ENCODE peak calls at places on chromosomes 7 and 10, in seven cellular contexts. X is psoas muscle, U is pancreas, H is ascending aorta, B is esophagus squamous epithelium, E is H1, K is body of pancreas. F is an unnamed sample. For H3K4me1, the result is how much of the 10 kb centered on the place peaks cover.

GRCh38 chr7:158569858-158570239 is 17.8 kb downstream of the PTPRN2 start:
- DNase-seq in X (no peak), U (no peak), H (no peak), B (no peak), E (no peak), K (no peak), F (no peak)

GRCh38 chr7:97006146-97006950 is 995 bp downstream of the DLX6 start:
- DNase-seq in X (no peak), U (no peak), H (no peak), B (no peak), E (no peak), K (peak), F (no peak)

GRCh38 chr7:134795231-134795630 is 15.8 kb downstream of the CALD1 start:
- DNase-seq in X (no peak), U (no peak), H (no peak), B (no peak), E (no peak), K (no peak), F (no peak)

GRCh38 chr7:134444198-134444960 is 14.5 kb downstream of the AKR1B1 start:
- DNase-seq in X (no peak), U (no peak), H (no peak), B (no peak), E (no peak), K (no peak), F (no peak)

GRCh38 chr10:71748671-71749191 is 24.6 kb downstream of the VSIR start:
- DNase-seq in X (peak), U (peak), H (peak), B (peak), E (no peak), K (no peak), F (peak)

GRCh38 chr10:3480281-3480999 is 304.6 kb downstream of the KLF6 start:
- DNase-seq in X (no peak), U (no peak), H (no peak), B (no peak), E (no peak), K (no peak), F (no peak)

GRCh38 chr7:22791204-22792158 is 31.2 kb downstream of the TOMM7 start:
- DNase-seq in X (no peak), U (no peak), H (no peak), B (no peak), E (no peak), K (no peak), F (no peak)

GRCh38 chr7:103862302-103863035 is 127.0 kb downstream of the RELN start:
- DNase-seq in X (no peak), U (no peak), H (no peak), B (no peak), E (no peak), K (no peak), F (no peak)

GRCh38 chr7:105971867-105972266 is 8.8 kb downstream of the CDHR3 start:
- DNase-seq in X (no peak), U (no peak), H (no peak), B (no peak), E (no peak), K (no peak), F (no peak)

GRCh38 chr10:97427571-97428179 is 1.7 kb downstream of the PGAM1 start:
- DNase-seq in X (no peak), U (no peak), H (no peak), B (no peak), E (peak), K (peak), F (no peak)

GRCh38 chr10:56370217-56371113 is 9.4 kb upstream of the ZWINT start:
- DNase-seq in X (no peak), U (no peak), H (no peak), B (no peak), E (no peak), K (no peak), F (no peak)

GRCh38 chr10:78432582-78432981 is 398.9 kb downstream of the RPS24 start:
- DNase-seq in X (no peak), U (peak), H (no peak), B (no peak), E (no peak), K (peak), F (no peak)

GRCh38 chr10:78434886-78435285 is 401.2 kb downstream of the RPS24 start:
- DNase-seq in X (no peak), U (peak), H (no peak), B (no peak), E (no peak), K (peak), F (no peak)

GRCh38 chr10:78433722-78434535 is 400.3 kb downstream of the RPS24 start:
- DNase-seq in X (no peak), U (peak), H (no peak), B (no peak), E (no peak), K (peak), F (no peak)

GRCh38 chr10:78435484-78436222 is 402.0 kb downstream of the RPS24 start:
- DNase-seq in X (no peak), U (no peak), H (no peak), B (no peak), E (no peak), K (no peak), F (no peak)

GRCh38 chr10:78433063-78433717 is 399.5 kb downstream of the RPS24 start:
- DNase-seq in X (peak), U (peak), H (no peak), B (no peak), E (no peak), K (peak), F (no peak)
- H3K4me1 ChIP-seq in X (under half), U (under half), H (under half), B (under half), E (under half), K (under half), F (under half)

GRCh38 chr7:130114776-130115175 is 44.4 kb downstream of the KLHDC10 start:
- DNase-seq in X (no peak), U (no peak), H (no peak), B (no peak), E (no peak), K (no peak), F (no peak)

GRCh38 chr7:130114374-130114773 is 44.0 kb downstream of the KLHDC10 start:
- DNase-seq in X (no peak), U (no peak), H (no peak), B (no peak), E (no peak), K (no peak), F (no peak)

GRCh38 chr7:130118801-130119200 is 48.5 kb downstream of the KLHDC10 start:
- DNase-seq in X (no peak), U (no peak), H (no peak), B (no peak), E (no peak), K (no peak), F (no peak)

GRCh38 chr7:130113887-130114286 is 43.6 kb downstream of the KLHDC10 start:
- DNase-seq in X (no peak), U (no peak), H (no peak), B (no peak), E (no peak), K (no peak), F (no peak)

GRCh38 chr7:130118294-130118693 is 48.0 kb downstream of the KLHDC10 start:
- DNase-seq in X (no peak), U (no peak), H (no peak), B (no peak), E (no peak), K (no peak), F (no peak)
- H3K27ac ChIP-seq in X (no peak), U (no peak), H (no peak), B (no peak), E (no peak), K (no peak), F (no peak)

GRCh38 chr10:26446258-26446657 is 8.1 kb downstream of the APBB1IP start:
- DNase-seq in X (no peak), U (no peak), H (no peak), B (no peak), E (no peak), K (no peak), F (no peak)
- H3K4me1 ChIP-seq in X (under half), U (under half), H (under half), B (under half), E (under half), K (under half), F (under half)

GRCh38 chr10:78634389-78634815 is 434.4 kb upstream of the ZMIZ1 start:
- DNase-seq in X (no peak), U (no peak), H (no peak), B (no peak), E (peak), K (no peak), F (no peak)

GRCh38 chr10:78627254-78627795 is 441.4 kb upstream of the ZMIZ1 start:
- DNase-seq in X (no peak), U (no peak), H (no peak), B (no peak), E (no peak), K (no peak), F (no peak)

GRCh38 chr10:78629773-78630172 is 439.0 kb upstream of the ZMIZ1 start:
- DNase-seq in X (no peak), U (no peak), H (no peak), B (no peak), E (no peak), K (no peak), F (no peak)

GRCh38 chr10:78634835-78635234 is 433.9 kb upstream of the ZMIZ1 start:
- DNase-seq in X (no peak), U (no peak), H (no peak), B (no peak), E (no peak), K (no peak), F (no peak)

DNA sequence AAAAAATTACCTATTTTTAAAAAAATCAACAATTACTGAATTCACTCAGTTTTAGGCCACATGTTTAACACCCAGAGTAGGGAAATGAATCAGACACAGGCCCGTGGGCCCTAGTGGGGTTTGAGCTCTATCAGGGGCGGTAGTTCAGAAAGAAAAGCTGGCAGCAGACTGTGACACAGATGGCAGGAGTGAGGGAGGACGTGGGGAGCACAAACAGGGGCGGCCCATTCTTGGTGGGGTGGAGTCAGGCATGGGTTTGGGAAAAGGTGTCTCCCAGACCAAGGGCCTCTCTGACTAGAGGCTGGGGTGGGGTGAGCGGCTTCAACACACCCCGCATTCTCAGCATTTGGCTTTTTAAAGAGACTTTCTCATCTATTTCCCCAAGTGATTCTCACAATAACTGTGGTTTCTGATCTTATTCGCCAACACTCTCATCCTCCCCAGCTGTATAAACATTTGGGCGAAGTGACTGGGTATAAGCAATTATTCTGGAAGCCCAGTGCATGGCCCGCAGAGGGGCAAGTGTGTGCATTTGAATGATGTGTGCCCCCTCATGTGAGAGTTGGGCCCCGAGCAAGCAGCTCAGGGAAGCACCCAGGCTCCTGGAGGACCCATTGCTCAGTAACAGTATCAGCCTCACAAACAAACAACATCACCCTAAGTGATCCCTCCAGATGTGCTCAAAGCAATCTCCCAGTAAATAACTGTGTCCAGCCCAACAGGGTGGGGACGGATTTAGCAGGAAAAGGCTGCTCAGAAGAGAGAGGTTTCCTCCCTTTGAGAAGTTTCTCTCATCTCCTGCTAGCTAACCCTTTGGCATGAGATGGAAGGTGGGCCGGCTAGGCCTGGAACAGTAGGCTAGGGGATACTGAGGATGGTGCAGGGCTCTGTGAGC is 437.6 kb upstream of the ZMIZ1 start:
- DNase-seq in X (no peak), U (no peak), H (no peak), B (no peak), E (no peak), K (no peak), F (no peak)
- H3K27ac ChIP-seq in X (no peak), U (no peak), H (no peak), B (peak), E (no peak), K (no peak), F (no peak)

GRCh38 chr10:35452847-35453246 is 116.5 kb downstream of the CCNY start:
- DNase-seq in X (no peak), U (no peak), H (no peak), B (no peak), E (no peak), K (no peak), F (no peak)
- H3K4me1 ChIP-seq in X (half or more), U (half or more), H (half or more), B (half or more), E (under half), K (half or more), F (half or more)

DNA sequence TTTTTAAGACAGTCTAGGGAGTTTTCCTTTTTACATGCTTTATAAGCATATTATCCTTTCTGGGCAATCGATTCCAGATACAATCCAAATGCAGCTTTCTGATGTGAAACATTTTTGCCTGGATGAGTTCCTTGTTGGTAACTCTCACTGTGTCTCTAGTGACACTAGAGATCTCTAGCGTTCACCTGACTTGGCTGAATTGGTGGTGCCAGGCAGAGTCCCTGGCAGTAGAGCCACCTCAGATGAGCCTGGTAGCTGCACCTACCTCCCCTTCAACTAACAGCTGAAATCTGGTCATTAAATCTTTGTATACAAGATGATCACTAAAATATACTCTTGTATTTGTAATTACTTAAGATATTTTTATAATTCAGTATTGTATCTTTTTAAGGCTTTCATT is 137.5 kb upstream of the SAMD8 start:
- DNase-seq in X (no peak), U (no peak), H (no peak), B (no peak), E (no peak), K (no peak), F (no peak)
- H3K27ac ChIP-seq in X (no peak), U (no peak), H (no peak), B (no peak), E (no peak), K (no peak), F (no peak)

GRCh38 chr7:157274991-157275427 is 61.8 kb upstream of the DNAJB6 start:
- DNase-seq in X (no peak), U (peak), H (no peak), B (no peak), E (no peak), K (no peak), F (peak)
- H3K4me1 ChIP-seq in X (under half), U (under half), H (under half), B (half or more), E (under half), K (under half), F (under half)

GRCh38 chr10:60123668-60124067 is 217.3 kb upstream of the CCDC6 start:
- DNase-seq in X (no peak), U (no peak), H (no peak), B (no peak), E (no peak), K (no peak), F (no peak)
- H3K27ac ChIP-seq in X (peak), U (no peak), H (peak), B (peak), E (no peak), K (no peak), F (no peak)